ENCODE peak calls at places on chromosomes 7 and 10, in ten cellular contexts. B is MM.1S; S is mucosa of descending colon; W is ovary; V is cardiac fibroblast; O is CD14-positive monocyte; U is Calu3; E is PC-3; X is A549; I is activated CD8-positive, alpha-beta T cell treated with anti-CD3 and anti-CD28 coated beads for 36 hours. T is an unnamed sample.
A peak's percentile ranks its signal among the peaks of the same experiment; 100 is the strongest.

GRCh38 chr7:131226116-131226562 is 101.5 kb upstream of the MKLN1 start:
- DNase-seq in B (peak; percentile 74), S (no peak), E (no peak), O (no peak), W (no peak), V (no peak), U (peak; percentile 16), I (no peak), X (no peak), T (no peak)

GRCh38 chr10:119235381-119235780 is 28.0 kb downstream of the GRK5 start:
- DNase-seq in B (no peak), S (no peak), I (peak; percentile 15), U (no peak), O (no peak), X (no peak), V (peak; percentile 76), W (peak; percentile 63), E (no peak), T (no peak)

GRCh38 chr7:77439572-77439971 is 23.4 kb upstream of the GSAP start:
- DNase-seq in B (no peak), V (peak; percentile 47), O (peak; percentile 61), X (peak; percentile 51), I (no peak), U (peak; percentile 60), W (no peak), S (no peak), E (peak; percentile 65), T (no peak)

GRCh38 chr7:41890631-41891265 is 187.9 kb upstream of the INHBA start:
- DNase-seq in O (no peak), I (no peak), X (no peak), V (no peak), E (no peak), U (no peak), W (no peak), B (no peak), S (no peak), T (no peak)

GRCh38 chr7:41974835-41975234 is 262.2 kb downstream of the GLI3 start:
- DNase-seq in X (no peak), I (no peak), W (no peak), S (no peak), B (no peak), U (no peak), O (no peak), E (no peak), V (no peak), T (no peak)

GRCh38 chr10:34286136-34286739 is 528.9 kb downstream of the PARD3 start:
- DNase-seq in O (no peak), U (no peak), E (peak; percentile 49), W (no peak), S (no peak), B (no peak), X (no peak), V (peak; percentile 63), I (no peak), T (no peak)

GRCh38 chr10:43000651-43001426 is 76.0 kb upstream of the RET start:
- DNase-seq in I (no peak), U (no peak), O (no peak), E (no peak), B (no peak), W (no peak), V (no peak), X (no peak), S (no peak), T (no peak)

GRCh38 chr7:133853706-133854276 is 273.3 kb upstream of the LRGUK start:
- DNase-seq in S (no peak), V (peak; percentile 89), B (peak; percentile 94), U (peak; percentile 89), I (peak; percentile 37), O (no peak), E (peak; percentile 92), W (no peak), X (peak; percentile 50), T (no peak)

GRCh38 chr10:78471326-78471722 is 437.7 kb downstream of the RPS24 start:
- DNase-seq in X (no peak), I (no peak), V (no peak), S (no peak), W (no peak), B (no peak), U (no peak), E (no peak), O (no peak), T (no peak)

DNA sequence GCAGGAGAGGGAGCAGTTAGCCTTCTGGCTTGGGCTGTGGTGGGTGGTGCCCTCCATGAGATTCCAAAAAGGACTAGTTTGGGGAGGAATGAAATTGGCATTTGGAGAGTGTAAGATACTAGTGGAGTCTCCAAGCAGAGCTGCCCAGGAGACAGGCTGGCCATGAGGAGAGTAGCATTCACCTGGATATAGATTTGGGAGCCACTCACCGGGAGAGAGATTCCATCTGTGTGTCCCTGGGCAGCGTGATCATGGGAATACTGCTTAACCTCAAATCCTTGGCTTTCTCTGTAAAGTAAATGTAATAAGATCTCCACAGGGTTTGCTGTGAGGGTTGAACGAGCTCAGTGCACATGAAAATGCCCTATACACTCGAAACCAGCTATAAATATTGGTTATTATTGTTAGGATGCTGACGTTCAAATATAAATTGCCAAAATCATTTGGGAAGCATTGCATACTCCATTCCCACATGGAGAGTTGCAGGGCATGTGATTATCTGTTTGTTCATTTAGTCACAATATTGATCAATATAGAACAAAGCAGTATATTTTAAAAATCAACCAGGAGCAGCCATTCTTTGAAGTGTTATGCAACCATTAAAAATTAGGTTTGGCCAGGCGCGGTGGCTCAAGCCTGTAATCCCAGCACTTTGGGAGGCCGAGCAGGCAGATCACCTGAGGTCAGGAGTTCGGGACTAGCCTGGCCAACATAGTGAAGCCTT is 143.7 kb downstream of the CUX1 start:
- DNase-seq in S (no peak), B (no peak), O (no peak), X (no peak), U (no peak), E (no peak), I (no peak), W (no peak), V (no peak), T (no peak)
- TF ChIP-seq CTCF in S (no peak), B (no peak), O (no peak), X (no peak), U (no peak), E (no peak), I (no peak), W (no peak), V (no peak), T (no peak)

GRCh38 chr7:70506463-70506862 is 625.5 kb upstream of the GALNT17 start:
- DNase-seq in B (no peak), V (no peak), S (no peak), E (no peak), X (no peak), I (peak; percentile 20), W (no peak), U (no peak), O (no peak), T (no peak)
- TF ChIP-seq CTCF in B (no peak), V (no peak), S (no peak), E (no peak), X (no peak), I (no peak), W (no peak), U (no peak), O (no peak), T (peak; percentile 37)

GRCh38 chr10:70063418-70064098 is 10.9 kb downstream of the MACROH2A2 start:
- DNase-seq in S (no peak), O (no peak), I (peak; percentile 29), V (no peak), W (no peak), E (no peak), B (no peak), U (no peak), X (no peak), T (no peak)

GRCh38 chr10:70066190-70066589 is 13.5 kb downstream of the MACROH2A2 start:
- DNase-seq in X (no peak), I (no peak), U (no peak), V (no peak), S (no peak), W (no peak), E (no peak), B (no peak), O (no peak), T (no peak)

GRCh38 chr10:70055550-70055949 is 2.9 kb downstream of the MACROH2A2 start:
- DNase-seq in W (no peak), U (no peak), S (no peak), V (peak; percentile 39), I (no peak), X (no peak), B (no peak), O (no peak), E (peak; percentile 97), T (no peak)

GRCh38 chr10:70054902-70055301 is 2.3 kb downstream of the MACROH2A2 start:
- DNase-seq in U (no peak), V (no peak), B (no peak), X (no peak), S (no peak), E (peak; percentile 23), W (no peak), O (no peak), I (no peak), T (no peak)

GRCh38 chr10:70060389-70060788 is 7.7 kb downstream of the MACROH2A2 start:
- DNase-seq in U (no peak), B (no peak), E (no peak), W (no peak), S (no peak), O (no peak), V (no peak), I (no peak), X (peak; percentile 27), T (no peak)
- TF ChIP-seq CTCF in U (no peak), B (no peak), E (peak; percentile 25), W (no peak), S (no peak), O (no peak), V (no peak), I (no peak), X (no peak), T (no peak)

GRCh38 chr7:90303241-90303640 is 17.9 kb downstream of the FAM237B start:
- DNase-seq in V (no peak), S (no peak), E (peak; percentile 58), B (no peak), U (no peak), W (no peak), O (no peak), X (no peak), I (no peak), T (no peak)

GRCh38 chr7:90297118-90297517 is 24.0 kb downstream of the FAM237B start:
- DNase-seq in X (no peak), E (peak; percentile 41), V (no peak), W (no peak), S (no peak), U (no peak), B (no peak), O (no peak), I (no peak), T (no peak)

DNA sequence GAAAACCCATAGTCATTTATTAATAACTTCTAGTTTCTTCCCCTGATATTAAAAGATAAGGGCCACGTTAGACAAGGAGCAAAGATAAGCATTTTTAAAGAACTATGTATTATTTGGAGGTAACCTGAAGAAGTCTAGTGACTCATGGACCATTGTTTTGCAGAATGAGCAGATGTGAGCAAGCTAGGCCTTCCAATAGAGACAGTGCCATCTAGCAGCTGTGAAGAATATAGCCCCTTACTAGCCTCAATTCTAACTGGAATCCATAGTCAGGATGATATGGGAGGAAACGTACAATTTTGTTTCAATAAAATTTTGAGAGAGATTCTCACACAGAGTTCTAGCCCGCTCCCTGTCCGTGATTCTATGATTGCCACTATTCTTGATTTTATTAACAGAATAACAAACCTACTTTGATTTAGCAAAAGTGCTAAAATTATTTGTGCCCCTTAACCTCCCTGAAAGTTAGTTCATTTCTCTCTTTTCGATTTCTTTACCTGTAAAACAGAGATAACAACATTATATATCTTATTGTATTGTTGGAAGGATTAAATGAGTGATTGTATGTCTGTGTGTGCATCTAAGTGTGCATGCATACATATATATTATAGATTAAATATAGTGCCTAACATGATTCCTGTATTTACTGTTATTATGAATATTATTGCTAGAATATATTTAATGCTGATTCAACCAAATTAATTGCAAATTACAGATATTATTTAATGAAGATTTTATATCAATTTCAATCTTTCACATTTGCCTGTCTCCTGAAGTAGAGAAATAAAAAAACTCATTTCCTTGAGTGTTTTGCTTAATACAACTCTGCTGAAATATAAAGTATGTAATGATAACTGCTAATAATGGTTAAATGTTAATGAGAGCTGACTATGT is 22.7 kb downstream of the FAM237B start:
- DNase-seq in V (peak; percentile 86), S (no peak), X (peak; percentile 63), I (no peak), B (peak; percentile 53), E (peak; percentile 71), W (peak; percentile 15), U (peak; percentile 10), O (no peak), T (no peak)
- TF ChIP-seq CTCF in V (peak; percentile 83), S (peak; percentile 24), X (peak; percentile 55), I (no peak), B (peak; percentile 63), E (peak; percentile 82), W (no peak), U (peak; percentile 35), O (no peak), T (peak; percentile 76)

T was measured in chondrocyte.